ENCODE peak calls at places on chromosome 4, in five cellular contexts. V is astrocyte of the spinal cord, U is NCI-H1092 treated with DMSO at 0.1 percent for 48 hours, J is NT2/D1, D is hippocampal formation. K is an unnamed sample.

GRCh38 chr4:159508917-159509500 is 406.1 kb downstream of the RAPGEF2 start:
- DNase-seq in D (no peak), U (no peak), J (no peak), V (peak), K (no peak)

GRCh38 chr4:8832130-8832930 is 39.3 kb downstream of the HMX1 start:
- DNase-seq in V (no peak), D (no peak), U (no peak), J (no peak), K (no peak)

GRCh38 chr4:77095101-77095826 is 19.5 kb upstream of the CCNI start:
- DNase-seq in U (peak), J (no peak), D (peak), V (peak), K (peak)

GRCh38 chr4:174047363-174047762 is 236.1 kb downstream of the FBXO8 start:
- DNase-seq in U (no peak), J (no peak), V (no peak), D (no peak), K (no peak)

GRCh38 chr4:87839309-87839946 is 6.7 kb downstream of the MEPE start:
- DNase-seq in J (peak), U (peak), D (peak), V (peak), K (peak)

GRCh38 chr4:141117935-141118334 is 15.3 kb downstream of the RNF150 start:
- DNase-seq in D (no peak), U (no peak), V (no peak), J (no peak), K (no peak)

GRCh38 chr4:9800878-9801277 is 19.4 kb downstream of the DRD5 start:
- DNase-seq in V (no peak), D (no peak), U (peak), J (no peak), K (no peak)

GRCh38 chr4:9880411-9881197 is 99.2 kb downstream of the DRD5 start:
- DNase-seq in D (no peak), J (no peak), U (no peak), V (no peak), K (no peak)

GRCh38 chr4:74449571-74450297 is 4.8 kb downstream of the AREG start:
- DNase-seq in J (no peak), U (no peak), D (no peak), V (peak), K (peak)

GRCh38 chr4:82851902-82852750 is 38.8 kb downstream of the SEC31A start:
- DNase-seq in D (no peak), V (peak), J (no peak), U (peak), K (peak)

GRCh38 chr4:11719879-11720278 is 291.2 kb upstream of the HS3ST1 start:
- DNase-seq in U (no peak), J (no peak), V (no peak), D (no peak), K (peak)

GRCh38 chr4:71396382-71396781 is 57.6 kb downstream of the SLC4A4 start:
- DNase-seq in V (peak), U (no peak), D (no peak), J (no peak), K (no peak)

GRCh38 chr4:13168326-13168725 is 315.8 kb downstream of the RAB28 start:
- DNase-seq in U (no peak), J (no peak), V (no peak), D (no peak), K (no peak)

GRCh38 chr4:15436515-15436914 is 8.7 kb downstream of the C1QTNF7 start:
- DNase-seq in J (no peak), U (peak), V (peak), D (peak), K (no peak)

GRCh38 chr4:13950491-13950890 is 323.0 kb upstream of the BOD1L1 start:
- DNase-seq in J (no peak), D (no peak), V (no peak), U (no peak), K (no peak)

K was measured in dermis blood vessel endothelial cell.